ENCODE peak calls at places on chromosomes 2 and 18, in four cellular contexts. X is NCI-H1105 treated with DMSO at 0.1 percent for 48 hours, J is Calu3, V is endothelial cell. Z is an unnamed sample.
A peak's percentile ranks its signal among the peaks of the same experiment; 100 is the strongest.

GRCh38 chr18:14930576-14930975 is 182.6 kb downstream of the ANKRD30B start:
- DNase-seq in X (no peak), J (no peak), V (no peak), Z (no peak)

GRCh38 chr2:54599326-54599710 is 124.1 kb upstream of the EML6 start:
- DNase-seq in X (no peak), J (peak; percentile 63), V (no peak), Z (no peak)

GRCh38 chr18:5582849-5583667 is 39.3 kb upstream of the EPB41L3 start:
- DNase-seq in X (no peak), J (no peak), V (no peak), Z (peak; percentile 47)

GRCh38 chr2:98372121-98372520 is 25.9 kb downstream of the CNGA3 start:
- DNase-seq in X (no peak), J (no peak), V (no peak), Z (no peak)

GRCh38 chr18:11689031-11689971 is at the start of gene GNAL:
- DNase-seq in X (peak; percentile 83), J (peak; percentile 68), V (peak; percentile 78), Z (peak; percentile 84)

GRCh38 chr2:63249146-63249545 is 198.5 kb downstream of the OTX1 start:
- DNase-seq in X (no peak), J (no peak), V (no peak), Z (no peak)

GRCh38 chr2:220445429-220446105 is 818.1 kb downstream of the SLC4A3 start:
- DNase-seq in X (no peak), J (no peak), V (no peak), Z (peak; percentile 16)

GRCh38 chr18:76530391-76530790 is 35.3 kb upstream of the ZNF516 start:
- DNase-seq in X (no peak), J (no peak), V (no peak), Z (no peak)

GRCh38 chr2:121903037-121903689 is 147.7 kb downstream of the TSN start:
- DNase-seq in X (peak; percentile 45), J (no peak), V (no peak), Z (no peak)

GRCh38 chr2:96815326-96816126 is 542 bp upstream of the CNNM3 start:
- DNase-seq in X (peak; percentile 59), J (peak; percentile 12), V (no peak), Z (peak; percentile 44)

GRCh38 chr2:3780477-3781402 is 77.4 kb downstream of the DCDC2C start:
- DNase-seq in X (peak; percentile 50), J (peak; percentile 58), V (peak; percentile 63), Z (peak; percentile 56)

GRCh38 chr2:136235451-136236418 is 117.8 kb upstream of the CXCR4 start:
- DNase-seq in X (no peak), J (peak; percentile 53), V (no peak), Z (peak; percentile 85)

GRCh38 chr18:67608171-67608570 is 91.7 kb upstream of the DSEL start:
- DNase-seq in X (no peak), J (no peak), V (no peak), Z (no peak)

GRCh38 chr2:69087211-69087911 is 74.4 kb downstream of the ANTXR1 start:
- DNase-seq in X (no peak), J (no peak), V (no peak), Z (peak; percentile 42)

GRCh38 chr2:68987051-68987503 is 12.6 kb downstream of the GKN1 start:
- DNase-seq in X (no peak), J (no peak), V (no peak), Z (no peak)

GRCh38 chr18:55748227-55748738 is 160.3 kb upstream of the TCF4 start:
- DNase-seq in X (no peak), J (no peak), V (no peak), Z (no peak)

GRCh38 chr2:182836451-182836850 is 30.0 kb downstream of the FRZB start:
- DNase-seq in X (no peak), J (no peak), V (no peak), Z (no peak)